ENCODE peak calls at places on chromosomes 3 and 15, in eight cellular contexts. A, C, Q, F, V, T, I and S are unnamed samples.

GRCh38 chr3:39724233-39724846 is 85.1 kb upstream of the MYRIP start:
- DNase-seq in T (no peak), C (no peak), I (no peak), F (no peak), A (no peak), Q (no peak), V (no peak), S (no peak)

GRCh38 chr15:76333309-76333708 is 3.3 kb upstream of the ISL2 start:
- DNase-seq in Q (no peak), C (no peak), V (no peak), F (no peak), A (no peak), I (no peak), T (no peak), S (no peak)

GRCh38 chr3:161927131-161927530 is 430.5 kb downstream of the OTOL1 start:
- DNase-seq in A (no peak), F (no peak), Q (no peak), I (no peak), V (no peak), C (no peak), T (no peak), S (no peak)

GRCh38 chr15:73631915-73632669 is 1.1 kb downstream of the NPTN start:
- DNase-seq in I (no peak), V (no peak), T (no peak), C (peak; percentile 61), F (no peak), A (no peak), Q (no peak), S (no peak)

GRCh38 chr15:74206801-74207281 is 4.3 kb upstream of the STRA6 start:
- DNase-seq in C (no peak), F (no peak), V (no peak), A (no peak), I (no peak), T (no peak), Q (no peak), S (no peak)

GRCh38 chr3:125313060-125313635 is 62.0 kb downstream of the ZNF148 start:
- DNase-seq in T (no peak), F (no peak), A (no peak), Q (no peak), V (no peak), C (no peak), I (no peak), S (no peak)

GRCh38 chr3:49712631-49713317 is 6.7 kb downstream of the AMIGO3 start:
- DNase-seq in V (no peak), T (no peak), F (no peak), Q (no peak), I (no peak), A (no peak), C (no peak), S (no peak)

GRCh38 chr3:184176377-184177330 is 2.0 kb downstream of the AP2M1 start:
- DNase-seq in V (no peak), I (peak; percentile 75), T (peak; percentile 83), Q (no peak), C (peak; percentile 59), F (peak; percentile 88), A (no peak), S (peak; percentile 63)

GRCh38 chr3:184565421-184566211 is 4.0 kb downstream of the EPHB3 start:
- DNase-seq in Q (no peak), T (peak; percentile 62), I (peak; percentile 60), A (no peak), F (no peak), C (peak; percentile 87), V (no peak), S (peak; percentile 93)

GRCh38 chr15:80982205-80982604 is 7.4 kb downstream of the MESD start:
- DNase-seq in A (no peak), F (no peak), I (no peak), V (no peak), Q (no peak), C (no peak), T (no peak), S (no peak)

GRCh38 chr3:73727117-73727802 is 102.5 kb upstream of the PDZRN3 start:
- DNase-seq in F (peak; percentile 49), I (no peak), A (no peak), T (no peak), C (peak; percentile 25), Q (no peak), V (no peak), S (no peak)

GRCh38 chr3:19146685-19147650 is 1.3 kb upstream of the KCNH8 start:
- DNase-seq in T (peak; percentile 90), A (peak; percentile 92), I (peak; percentile 19), F (peak; percentile 87), Q (peak; percentile 82), C (peak; percentile 43), V (no peak), S (peak; percentile 65)

GRCh38 chr15:98524838-98525540 is 123.3 kb upstream of the IGF1R start:
- DNase-seq in A (no peak), I (no peak), C (no peak), Q (no peak), T (no peak), V (no peak), F (no peak), S (no peak)

GRCh38 chr15:98523912-98524255 is 124.5 kb upstream of the IGF1R start:
- DNase-seq in I (no peak), F (no peak), Q (no peak), C (no peak), A (no peak), V (no peak), T (no peak), S (no peak)

GRCh38 chr15:98525625-98526024 is 122.7 kb upstream of the IGF1R start:
- DNase-seq in T (no peak), A (no peak), F (no peak), V (no peak), I (no peak), C (no peak), Q (no peak), S (no peak)

GRCh38 chr15:98526094-98526493 is 122.2 kb upstream of the IGF1R start:
- DNase-seq in T (no peak), Q (no peak), C (no peak), F (no peak), A (no peak), V (no peak), I (no peak), S (no peak)

GRCh38 chr15:98524274-98524673 is 124.1 kb upstream of the IGF1R start:
- DNase-seq in Q (no peak), V (no peak), A (no peak), F (no peak), T (no peak), I (no peak), C (no peak), S (no peak)
- TF ChIP-seq POLR2AphosphoS5 in Q (no peak), V (no peak), A (no peak), F (no peak), T (no peak), I (no peak), C (no peak), S (no peak)

DNA sequence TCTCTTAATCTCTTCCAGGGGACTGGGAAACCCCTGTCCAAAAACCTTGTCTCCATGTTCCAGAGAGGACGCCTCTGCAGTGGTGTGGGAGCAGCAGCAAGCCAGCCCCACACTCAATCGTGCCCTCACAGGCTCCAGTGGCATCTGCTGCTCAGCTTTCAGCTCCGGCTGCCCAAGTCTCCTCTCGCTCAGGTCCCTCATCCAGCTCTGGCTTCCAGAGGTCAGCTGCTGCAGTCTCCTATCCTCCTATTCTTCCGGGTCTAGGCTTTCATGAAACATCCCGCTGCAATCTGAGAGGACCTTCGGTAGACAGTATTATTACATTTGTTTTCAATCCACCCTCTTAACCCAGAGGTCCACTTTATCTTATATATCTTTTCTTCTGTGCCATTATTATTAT is 13.6 kb upstream of the C3orf22 start:
- DNase-seq in Q (no peak), V (no peak), T (no peak), F (no peak), C (no peak), A (no peak), I (no peak), S (no peak)
- H3K4me3 ChIP-seq in Q (no peak overlapping the region), V (no peak overlapping the region), T (no peak overlapping the region), F (no peak overlapping the region), C (no peak overlapping the region), A (no peak overlapping the region), I (no peak overlapping the region), S (no peak overlapping the region)

GRCh38 chr3:55596212-55596611 is 109.1 kb upstream of the WNT5A start:
- DNase-seq in Q (no peak), F (no peak), C (no peak), I (no peak), V (no peak), A (no peak), T (no peak), S (no peak)

GRCh38 chr3:55597638-55598037 is 110.5 kb upstream of the WNT5A start:
- DNase-seq in V (no peak), A (no peak), F (no peak), I (no peak), Q (no peak), C (no peak), T (no peak), S (no peak)

GRCh38 chr3:55591893-55592292 is 104.8 kb upstream of the WNT5A start:
- DNase-seq in C (peak; percentile 25), I (no peak), Q (no peak), V (no peak), T (no peak), F (no peak), A (no peak), S (no peak)

GRCh38 chr3:55592572-55592971 is 105.5 kb upstream of the WNT5A start:
- DNase-seq in C (no peak), I (no peak), T (no peak), F (no peak), V (no peak), Q (no peak), A (no peak), S (no peak)

DNA sequence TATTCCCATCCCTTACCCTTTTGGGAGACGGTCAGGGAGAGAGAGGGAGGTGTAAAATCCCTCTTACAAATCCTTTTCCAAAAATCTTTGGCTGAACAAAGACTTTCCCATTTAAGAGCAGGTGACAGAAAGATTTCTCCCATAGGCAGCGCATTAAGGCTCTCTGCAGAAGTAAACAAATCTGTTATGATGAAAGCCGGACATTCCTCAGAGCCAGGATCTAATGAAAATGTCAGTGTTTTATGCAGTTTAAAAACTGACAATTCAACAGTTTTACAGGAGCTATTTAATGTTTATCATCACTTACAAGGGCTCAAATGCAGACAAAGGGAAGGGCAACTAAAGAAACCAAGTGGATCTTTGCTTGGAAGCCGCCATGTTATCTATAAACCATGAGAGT is 108.3 kb upstream of the WNT5A start:
- DNase-seq in C (no peak), I (no peak), F (no peak), Q (no peak), V (no peak), T (no peak), A (no peak), S (no peak)
- TF ChIP-seq POLR2AphosphoS5 in C (no peak), I (no peak), F (no peak), Q (no peak), V (no peak), T (no peak), A (no peak), S (no peak)

DNA sequence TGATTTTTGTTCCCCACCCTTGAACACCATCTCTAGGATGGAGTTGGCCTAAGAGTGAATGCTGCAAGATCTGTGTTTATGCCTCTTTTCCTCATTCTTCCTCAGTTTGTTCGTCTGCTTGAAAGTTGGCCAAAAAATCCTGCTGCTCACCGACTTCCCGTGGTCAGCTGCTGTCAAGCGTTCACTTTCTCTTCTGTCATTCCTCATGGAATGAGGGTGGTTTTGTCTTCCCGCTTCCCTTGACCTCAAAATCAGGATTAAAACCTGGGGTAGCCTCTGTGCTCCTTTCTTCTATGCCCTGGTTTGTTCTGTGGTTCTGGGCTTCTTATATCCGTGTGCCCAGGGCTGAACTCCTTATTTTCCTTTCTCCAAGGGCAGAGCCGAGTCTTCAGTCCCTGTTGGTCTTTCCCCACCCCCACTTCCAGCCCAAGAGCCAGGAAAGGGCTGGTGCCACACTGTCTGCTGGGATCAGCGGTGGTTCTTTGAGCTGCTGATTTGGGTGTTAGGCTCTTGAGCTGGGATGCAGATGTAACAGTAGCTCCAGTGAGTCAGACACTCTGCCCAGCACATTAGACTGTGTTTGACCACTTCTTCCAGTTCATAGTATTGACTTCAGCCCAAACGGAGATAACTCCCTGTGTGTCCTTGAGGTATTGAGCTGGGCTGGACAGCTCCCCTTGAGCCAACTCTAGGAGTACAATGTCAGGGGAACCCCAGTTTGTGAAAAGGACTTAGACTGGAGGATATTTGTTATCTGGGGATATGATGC is 2.3 kb downstream of the SERF2 start:
- DNase-seq in C (no peak), F (no peak), T (no peak), Q (no peak), A (no peak), V (no peak), I (no peak), S (no peak)
- H3K4me3 ChIP-seq in C (no peak overlapping the region), F (no peak overlapping the region), T (no peak overlapping the region), Q (peak overlapping the region; percentile 88), A (no peak overlapping the region), V (peak overlapping the region; percentile 96), I (no peak overlapping the region), S (peak overlapping the region; percentile 89)